ENCODE peak calls at places on chromosomes 11 and 22, in six cellular contexts. One of them, this sample, is unnamed.
A peak's percentile ranks its signal among the peaks of the same experiment; 100 is the strongest.

GRCh38 chr22:19527321-19527721 is 3.1 kb upstream of the CLDN5 start:
- DNase-seq in H1: no peak
- DNase-seq in K562: no peak
- DNase-seq in SK-N-SH: no peak
- DNase-seq in HCT116: no peak
- DNase-seq in HepG2: no peak
- DNase-seq in this sample: no peak

GRCh38 chr22:43750751-43751150 is 61.4 kb downstream of the EFCAB6 start:
- DNase-seq in H1: no peak
- DNase-seq in SK-N-SH: no peak
- DNase-seq in K562: no peak
- DNase-seq in HepG2: no peak
- DNase-seq in HCT116: no peak
- DNase-seq in this sample: no peak

GRCh38 chr11:35418847-35419712 is at the start of gene SLC1A2:
- DNase-seq in SK-N-SH: peak; percentile 78
- DNase-seq in HepG2: no peak
- DNase-seq in K562: no peak
- DNase-seq in H1: peak; percentile 71
- DNase-seq in HCT116: no peak
- DNase-seq in this sample: peak; percentile 33

GRCh38 chr11:47285969-47286770 is 16.2 kb downstream of the MADD start:
- DNase-seq in K562: no peak
- DNase-seq in HepG2: no peak
- DNase-seq in SK-N-SH: no peak
- DNase-seq in HCT116: no peak
- DNase-seq in H1: no peak
- DNase-seq in this sample: no peak

GRCh38 chr22:43479962-43480361 is 68.1 kb downstream of the MPPED1 start:
- DNase-seq in HepG2: no peak
- DNase-seq in SK-N-SH: no peak
- DNase-seq in K562: no peak
- DNase-seq in HCT116: no peak
- DNase-seq in H1: no peak
- DNase-seq in this sample: no peak

GRCh38 chr22:22616636-22617035 is 27.8 kb upstream of the GGTLC2 start:
- DNase-seq in H1: no peak
- DNase-seq in HepG2: no peak
- DNase-seq in HCT116: no peak
- DNase-seq in SK-N-SH: no peak
- DNase-seq in K562: no peak
- DNase-seq in this sample: no peak

GRCh38 chr11:40403321-40403720 is 1056.1 kb downstream of the LRRC4C start:
- DNase-seq in HepG2: no peak
- DNase-seq in SK-N-SH: no peak
- DNase-seq in K562: no peak
- DNase-seq in H1: no peak
- DNase-seq in HCT116: no peak
- DNase-seq in this sample: no peak

GRCh38 chr11:43918662-43919061 is 23.8 kb upstream of the C11orf96 start:
- DNase-seq in HCT116: no peak
- DNase-seq in H1: no peak
- DNase-seq in K562: no peak
- DNase-seq in SK-N-SH: no peak
- DNase-seq in HepG2: no peak
- DNase-seq in this sample: no peak

GRCh38 chr11:124716596-124716995 is 23.1 kb upstream of the NRGN start:
- DNase-seq in HCT116: no peak
- DNase-seq in H1: no peak
- DNase-seq in SK-N-SH: no peak
- DNase-seq in K562: no peak
- DNase-seq in HepG2: no peak
- DNase-seq in this sample: no peak

GRCh38 chr11:31656051-31656450 is 146.5 kb downstream of the ELP4 start:
- DNase-seq in HCT116: no peak
- DNase-seq in SK-N-SH: no peak
- DNase-seq in HepG2: no peak
- DNase-seq in H1: no peak
- DNase-seq in K562: no peak
- DNase-seq in this sample: no peak

GRCh38 chr11:126332221-126332711 is 23.2 kb upstream of the ST3GAL4 start:
- DNase-seq in K562: no peak
- DNase-seq in SK-N-SH: peak; percentile 57
- DNase-seq in H1: no peak
- DNase-seq in HCT116: no peak
- DNase-seq in HepG2: no peak
- DNase-seq in this sample: no peak

GRCh38 chr11:116360542-116360941 is 412.2 kb downstream of the BUD13 start:
- DNase-seq in HCT116: no peak
- DNase-seq in K562: no peak
- DNase-seq in HepG2: no peak
- DNase-seq in SK-N-SH: no peak
- DNase-seq in H1: no peak
- DNase-seq in this sample: no peak

GRCh38 chr22:38518620-38519019 is 12.5 kb upstream of the DDX17 start:
- DNase-seq in H1: no peak
- DNase-seq in HepG2: no peak
- DNase-seq in SK-N-SH: no peak
- DNase-seq in HCT116: no peak
- DNase-seq in K562: no peak
- DNase-seq in this sample: no peak

GRCh38 chr11:122742350-122742749 is 86.8 kb downstream of the UBASH3B start:
- DNase-seq in HepG2: no peak
- DNase-seq in SK-N-SH: no peak
- DNase-seq in H1: no peak
- DNase-seq in HCT116: no peak
- DNase-seq in K562: no peak
- DNase-seq in this sample: no peak

GRCh38 chr11:122745111-122745510 is 89.6 kb downstream of the UBASH3B start:
- DNase-seq in HCT116: no peak
- DNase-seq in SK-N-SH: no peak
- DNase-seq in H1: no peak
- DNase-seq in K562: no peak
- DNase-seq in HepG2: no peak
- DNase-seq in this sample: no peak

GRCh38 chr11:122743093-122743741 is 87.7 kb downstream of the UBASH3B start:
- DNase-seq in H1: no peak
- DNase-seq in K562: no peak
- DNase-seq in SK-N-SH: no peak
- DNase-seq in HepG2: no peak
- DNase-seq in HCT116: no peak
- DNase-seq in this sample: no peak

GRCh38 chr11:122746050-122746478 is 90.5 kb downstream of the UBASH3B start:
- DNase-seq in K562: no peak
- DNase-seq in SK-N-SH: no peak
- DNase-seq in HCT116: no peak
- DNase-seq in H1: no peak
- DNase-seq in HepG2: no peak
- DNase-seq in this sample: no peak

DNA sequence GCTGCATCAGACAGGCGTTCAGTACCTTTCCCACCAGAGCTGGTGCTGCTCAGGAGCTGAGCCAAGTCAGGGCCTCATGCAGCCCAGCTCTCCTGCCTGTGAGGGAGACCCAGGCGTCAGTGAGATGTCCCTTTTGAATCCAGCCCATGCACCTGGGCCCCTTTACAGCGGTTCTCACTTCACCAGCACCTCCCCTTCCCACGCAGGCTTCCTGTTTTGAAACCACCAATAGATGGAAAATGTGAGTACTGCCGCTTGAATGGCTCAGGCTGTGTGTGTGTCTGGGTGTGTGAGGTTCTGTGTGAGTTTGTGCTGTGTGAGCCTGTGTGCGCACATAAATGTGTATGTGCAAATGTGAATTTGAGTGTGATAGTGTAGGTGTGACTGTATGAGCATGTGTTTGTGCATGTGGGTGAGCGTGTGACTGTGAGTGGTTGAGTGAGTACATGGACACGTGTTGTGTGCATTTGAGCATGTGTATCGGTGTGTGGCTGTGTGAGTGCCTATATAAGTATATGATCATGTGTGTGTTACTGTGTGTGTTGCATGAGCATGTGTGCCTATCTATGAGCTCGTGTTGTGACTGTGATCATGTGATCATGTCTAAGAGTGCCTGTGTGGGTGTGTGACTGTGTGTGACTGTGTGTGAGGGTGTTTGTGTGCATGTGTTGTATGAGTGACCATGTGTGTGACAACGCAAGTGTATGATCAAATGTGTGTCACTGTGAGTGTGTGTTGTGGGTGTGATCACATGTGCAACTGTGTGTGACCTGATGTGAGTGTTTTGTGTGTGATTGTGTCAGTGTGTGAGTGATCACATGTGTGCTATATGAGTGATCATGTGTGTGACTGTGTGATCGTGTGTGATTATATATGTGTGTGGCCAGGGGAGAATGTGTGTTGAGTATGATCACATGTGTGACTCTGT is 88.7 kb downstream of the UBASH3B start:
- DNase-seq in H1: no peak
- DNase-seq in HCT116: no peak
- DNase-seq in SK-N-SH: no peak
- DNase-seq in HepG2: no peak
- DNase-seq in K562: no peak
- DNase-seq in this sample: no peak
- TF ChIP-seq JUND in H1: no peak
- TF ChIP-seq JUND in HCT116: no peak
- TF ChIP-seq JUND in SK-N-SH: no peak
- TF ChIP-seq JUND in HepG2: no peak
- TF ChIP-seq JUND in K562: no peak
- TF ChIP-seq JUND in this sample: no peak

DNA sequence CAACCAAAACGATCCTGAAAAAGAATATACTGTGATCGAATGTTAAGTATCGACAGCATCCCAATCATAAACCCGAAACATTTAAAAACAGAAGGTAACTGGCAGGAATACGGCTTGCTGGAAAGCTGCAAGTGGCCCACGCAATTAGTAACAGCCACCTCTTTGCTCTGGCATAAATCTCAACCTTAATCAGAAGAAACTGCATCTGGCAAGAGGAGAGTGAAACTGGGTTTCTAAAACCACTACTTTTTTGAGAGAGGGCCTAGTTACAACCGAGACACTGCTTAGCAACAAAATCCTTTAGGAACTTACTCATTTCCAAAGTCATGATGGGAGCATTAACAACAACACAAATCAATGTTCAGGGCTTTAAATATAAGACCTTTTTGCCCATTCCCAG is 7.9 kb downstream of the NCAPD3 start:
- DNase-seq in K562: no peak
- DNase-seq in HepG2: no peak
- DNase-seq in HCT116: no peak
- DNase-seq in H1: no peak
- DNase-seq in SK-N-SH: no peak
- DNase-seq in this sample: no peak
- TF ChIP-seq JUND in K562: no peak
- TF ChIP-seq JUND in HepG2: no peak
- TF ChIP-seq JUND in HCT116: no peak
- TF ChIP-seq JUND in H1: no peak
- TF ChIP-seq JUND in SK-N-SH: no peak
- TF ChIP-seq JUND in this sample: no peak

GRCh38 chr11:11860103-11860979 is 18.6 kb downstream of the USP47 start:
- DNase-seq in SK-N-SH: no peak
- DNase-seq in H1: no peak
- DNase-seq in HepG2: no peak
- DNase-seq in K562: no peak
- DNase-seq in HCT116: no peak
- DNase-seq in this sample: no peak

GRCh38 chr11:11857769-11858168 is 16.0 kb downstream of the USP47 start:
- DNase-seq in HepG2: peak; percentile 9
- DNase-seq in HCT116: no peak
- DNase-seq in SK-N-SH: no peak
- DNase-seq in H1: no peak
- DNase-seq in K562: no peak
- DNase-seq in this sample: peak; percentile 3

GRCh38 chr11:11850668-11851067 is 8.9 kb downstream of the USP47 start:
- DNase-seq in H1: no peak
- DNase-seq in K562: no peak
- DNase-seq in HCT116: no peak
- DNase-seq in HepG2: no peak
- DNase-seq in SK-N-SH: no peak
- DNase-seq in this sample: no peak

DNA sequence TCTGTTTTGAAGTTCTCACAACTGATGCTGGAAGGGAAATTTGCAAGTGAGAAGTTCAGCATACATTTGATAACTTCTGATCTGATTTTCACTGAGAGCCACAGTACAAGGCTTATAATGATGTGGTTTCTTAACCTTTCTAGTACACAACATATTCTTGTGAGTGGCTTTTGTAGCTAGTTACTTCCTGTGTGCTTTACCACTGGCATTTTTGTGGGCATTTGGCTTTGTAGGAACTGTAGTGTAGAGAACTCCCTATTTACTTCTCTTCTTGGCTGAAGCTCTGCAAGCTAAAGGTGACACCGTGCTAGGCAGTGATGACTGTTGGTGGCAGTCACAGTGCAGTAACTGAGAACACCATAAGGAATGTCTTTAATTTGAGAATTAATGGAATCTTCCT is 14.9 kb downstream of the USP47 start:
- DNase-seq in H1: no peak
- DNase-seq in HepG2: no peak
- DNase-seq in K562: no peak
- DNase-seq in HCT116: no peak
- DNase-seq in SK-N-SH: no peak
- DNase-seq in this sample: no peak
- TF ChIP-seq JUND in H1: no peak
- TF ChIP-seq JUND in HepG2: no peak
- TF ChIP-seq JUND in K562: no peak
- TF ChIP-seq JUND in HCT116: no peak
- TF ChIP-seq JUND in SK-N-SH: no peak
- TF ChIP-seq JUND in this sample: no peak

GRCh38 chr11:2585566-2586090 is 114.2 kb downstream of the KCNQ1OT1 start:
- DNase-seq in K562: no peak
- DNase-seq in H1: no peak
- DNase-seq in HepG2: no peak
- DNase-seq in SK-N-SH: peak; percentile 19
- DNase-seq in HCT116: no peak
- DNase-seq in this sample: no peak

GRCh38 chr11:2583605-2583958 is 116.2 kb downstream of the KCNQ1OT1 start:
- DNase-seq in K562: no peak
- DNase-seq in SK-N-SH: peak; percentile 20
- DNase-seq in HepG2: no peak
- DNase-seq in HCT116: no peak
- DNase-seq in H1: no peak
- DNase-seq in this sample: no peak

GRCh38 chr11:2582958-2583604 is 116.7 kb downstream of the KCNQ1OT1 start:
- DNase-seq in HepG2: no peak
- DNase-seq in HCT116: no peak
- DNase-seq in H1: peak; percentile 45
- DNase-seq in K562: no peak
- DNase-seq in SK-N-SH: no peak
- DNase-seq in this sample: no peak

GRCh38 chr11:2584812-2585565 is 114.8 kb downstream of the KCNQ1OT1 start:
- DNase-seq in SK-N-SH: peak; percentile 12
- DNase-seq in K562: no peak
- DNase-seq in H1: no peak
- DNase-seq in HepG2: no peak
- DNase-seq in HCT116: no peak
- DNase-seq in this sample: no peak

DNA sequence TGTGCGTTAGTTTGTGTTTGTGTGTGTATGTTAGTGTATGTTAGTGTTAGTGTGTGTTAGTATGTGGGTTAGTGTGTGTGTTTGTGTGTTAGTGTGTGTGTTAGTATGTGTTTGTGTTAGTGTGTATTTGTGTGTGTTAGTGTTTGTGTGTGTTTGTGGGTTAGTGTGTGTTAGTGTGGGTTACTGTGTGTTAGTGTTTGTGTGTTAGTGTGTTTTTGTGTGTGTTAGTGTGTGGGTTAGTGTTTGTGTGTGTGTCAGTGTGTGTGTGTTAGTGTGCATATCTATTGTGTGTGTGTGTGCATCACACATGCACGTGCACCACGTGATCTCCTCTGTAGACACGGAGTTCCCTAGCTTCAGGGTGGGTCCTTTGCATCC is 115.4 kb downstream of the KCNQ1OT1 start:
- DNase-seq in K562: no peak
- DNase-seq in SK-N-SH: no peak
- DNase-seq in HCT116: no peak
- DNase-seq in HepG2: no peak
- DNase-seq in H1: no peak
- DNase-seq in this sample: no peak
- TF ChIP-seq JUND in K562: no peak
- TF ChIP-seq JUND in SK-N-SH: no peak
- TF ChIP-seq JUND in HCT116: no peak
- TF ChIP-seq JUND in HepG2: no peak
- TF ChIP-seq JUND in H1: no peak
- TF ChIP-seq JUND in this sample: no peak